ENCODE peak calls at places on chromosomes 16 and 17, in ten cellular contexts. U, N, I, C, S, J, P, X, M and G are unnamed samples.

GRCh38 chr16:57184890-57185445 is 871 bp downstream of the PSME3IP1 start:
- DNase-seq in M (no peak), I (no peak), U (no peak), X (no peak), J (no peak), N (peak), S (no peak), P (no peak), C (no peak), G (no peak)

GRCh38 chr17:38897176-38897575 is 27.3 kb downstream of the LASP1 start:
- DNase-seq in N (no peak), X (no peak), U (no peak), I (no peak), J (no peak), C (peak), M (no peak), S (no peak), P (no peak), G (no peak)

GRCh38 chr17:76579281-76579680 is 6.4 kb downstream of the ST6GALNAC2 start:
- DNase-seq in C (no peak), I (no peak), N (no peak), M (peak), X (no peak), S (no peak), P (no peak), U (no peak), J (no peak), G (no peak)

GRCh38 chr17:12530126-12530525 is 135.6 kb upstream of the MYOCD start:
- DNase-seq in I (no peak), C (no peak), M (no peak), U (no peak), P (no peak), S (no peak), N (no peak), J (no peak), X (no peak), G (no peak)

GRCh38 chr17:27543958-27544349 is 87.0 kb upstream of the LGALS9 start:
- DNase-seq in J (no peak), U (no peak), N (no peak), S (no peak), M (no peak), P (no peak), X (no peak), C (no peak), I (no peak), G (no peak)

GRCh38 chr16:83742076-83742475 is 65.7 kb upstream of the HSBP1 start:
- DNase-seq in J (no peak), I (no peak), P (no peak), X (no peak), N (no peak), S (no peak), C (no peak), M (no peak), U (no peak), G (no peak)

GRCh38 chr17:76074390-76075363 is at the start of gene GALR2:
- DNase-seq in P (no peak), U (peak), I (no peak), M (no peak), X (no peak), N (no peak), C (no peak), J (no peak), S (no peak), G (no peak)

GRCh38 chr17:78957076-78957475 is 22.6 kb downstream of the LGALS3BP start:
- DNase-seq in P (no peak), M (no peak), J (no peak), S (peak), C (no peak), I (peak), N (no peak), U (no peak), X (no peak), G (no peak)

GRCh38 chr17:76527430-76528111 is 9.9 kb downstream of the CYGB start:
- DNase-seq in I (peak), X (no peak), M (no peak), U (peak), N (peak), C (peak), J (peak), S (no peak), P (peak), G (peak)

GRCh38 chr16:12976936-12977335 is 75.5 kb downstream of the SHISA9 start:
- DNase-seq in P (no peak), J (no peak), U (no peak), N (no peak), X (no peak), M (no peak), S (no peak), C (no peak), I (no peak), G (no peak)

GRCh38 chr16:25135239-25135878 is 23.8 kb downstream of the LCMT1 start:
- DNase-seq in I (peak), U (no peak), J (no peak), S (peak), X (no peak), C (no peak), M (no peak), P (no peak), N (no peak), G (no peak)

GRCh38 chr17:30413109-30413508 is 34.4 kb downstream of the CPD start:
- DNase-seq in J (no peak), M (no peak), U (no peak), C (no peak), I (no peak), N (no peak), S (peak), X (no peak), P (no peak), G (no peak)

GRCh38 chr16:5428932-5429331 is 331.3 kb upstream of the EEF2KMT start:
- DNase-seq in C (no peak), U (peak), P (no peak), X (no peak), J (no peak), I (no peak), M (no peak), N (peak), S (no peak), G (no peak)

GRCh38 chr17:48153711-48154642 is 46.4 kb downstream of the SNX11 start:
- DNase-seq in M (peak), I (peak), C (no peak), P (no peak), N (peak), X (no peak), J (peak), U (no peak), S (no peak), G (no peak)

GRCh38 chr17:68302666-68303065 is 11.4 kb downstream of the ARSG start:
- DNase-seq in U (no peak), X (no peak), P (no peak), J (no peak), S (no peak), C (no peak), M (no peak), N (no peak), I (no peak), G (no peak)

GRCh38 chr17:83072600-83073358 is 6.6 kb upstream of the METRNL start:
- DNase-seq in J (no peak), X (no peak), U (no peak), N (no peak), P (no peak), C (no peak), S (no peak), M (no peak), I (no peak), G (no peak)

GRCh38 chr16:46908540-46909372 is 24.6 kb downstream of the GPT2 start:
- DNase-seq in N (peak), U (peak), X (no peak), I (peak), S (peak), P (peak), C (peak), J (peak), M (peak), G (peak)

GRCh38 chr17:32625971-32626370 is 139.2 kb downstream of the CDK5R1 start:
- DNase-seq in N (no peak), X (no peak), J (no peak), C (no peak), I (no peak), U (no peak), P (no peak), M (no peak), S (no peak), G (no peak)

GRCh38 chr16:55912022-55912421 is 36.8 kb upstream of the CES5A start:
- DNase-seq in X (no peak), N (no peak), P (no peak), S (no peak), I (no peak), M (no peak), C (no peak), U (no peak), J (no peak), G (no peak)

GRCh38 chr16:72101195-72101594 is 7.5 kb downstream of the DHX38 start:
- DNase-seq in I (no peak), J (no peak), S (no peak), C (no peak), N (no peak), M (no peak), X (no peak), P (no peak), U (no peak), G (no peak)

GRCh38 chr16:72098936-72099335 is 5.3 kb downstream of the DHX38 start:
- DNase-seq in U (no peak), C (no peak), J (no peak), M (no peak), I (no peak), S (no peak), P (no peak), N (peak), X (no peak), G (no peak)

GRCh38 chr16:72104905-72105304 is 11.3 kb downstream of the DHX38 start:
- DNase-seq in J (peak), S (no peak), C (no peak), M (no peak), X (no peak), N (no peak), U (no peak), I (no peak), P (no peak), G (no peak)

GRCh38 chr16:72094266-72094610 is 591 bp downstream of the DHX38 start:
- DNase-seq in P (no peak), J (no peak), C (no peak), U (no peak), X (no peak), M (no peak), N (no peak), I (peak), S (peak), G (no peak)

DNA sequence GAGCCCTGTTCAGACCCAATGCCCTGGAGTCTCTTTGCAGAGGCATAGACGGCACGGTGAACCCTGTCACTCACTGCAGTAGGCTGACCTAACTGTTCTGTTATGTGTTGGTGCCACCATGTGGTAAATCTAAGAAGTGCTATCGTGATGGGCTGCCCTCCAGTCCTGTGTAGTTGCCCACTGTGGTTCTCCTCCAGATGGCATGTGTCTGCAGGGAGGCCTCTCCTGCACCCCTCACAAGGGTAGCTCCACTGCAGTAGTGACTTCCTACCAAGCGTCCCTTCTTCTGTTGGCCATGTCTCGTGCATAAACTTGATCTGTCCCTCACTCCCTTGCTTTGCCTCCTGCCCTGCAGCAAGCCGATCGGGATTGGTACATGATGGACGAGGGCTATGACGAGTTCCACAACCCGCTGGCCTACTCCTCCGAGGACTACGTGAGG is 5.8 kb downstream of the DHX38 start:
- DNase-seq in I (peak), C (peak), M (peak), P (no peak), J (peak), U (peak), S (peak), N (peak), X (no peak), G (no peak)
- TF ChIP-seq CTCF in I (peak), C (peak), M (peak), P (no peak), J (peak), U (peak), S (peak), N (peak), X (peak), G (peak)

GRCh38 chr16:62190426-62190825 is 154.2 kb upstream of the CDH8 start:
- DNase-seq in N (peak), U (no peak), P (no peak), C (no peak), M (peak), J (no peak), I (no peak), X (no peak), S (no peak), G (no peak)
- TF ChIP-seq CTCF in N (peak), U (peak), P (no peak), C (peak), M (peak), J (peak), I (peak), X (no peak), S (peak), G (no peak)

DNA sequence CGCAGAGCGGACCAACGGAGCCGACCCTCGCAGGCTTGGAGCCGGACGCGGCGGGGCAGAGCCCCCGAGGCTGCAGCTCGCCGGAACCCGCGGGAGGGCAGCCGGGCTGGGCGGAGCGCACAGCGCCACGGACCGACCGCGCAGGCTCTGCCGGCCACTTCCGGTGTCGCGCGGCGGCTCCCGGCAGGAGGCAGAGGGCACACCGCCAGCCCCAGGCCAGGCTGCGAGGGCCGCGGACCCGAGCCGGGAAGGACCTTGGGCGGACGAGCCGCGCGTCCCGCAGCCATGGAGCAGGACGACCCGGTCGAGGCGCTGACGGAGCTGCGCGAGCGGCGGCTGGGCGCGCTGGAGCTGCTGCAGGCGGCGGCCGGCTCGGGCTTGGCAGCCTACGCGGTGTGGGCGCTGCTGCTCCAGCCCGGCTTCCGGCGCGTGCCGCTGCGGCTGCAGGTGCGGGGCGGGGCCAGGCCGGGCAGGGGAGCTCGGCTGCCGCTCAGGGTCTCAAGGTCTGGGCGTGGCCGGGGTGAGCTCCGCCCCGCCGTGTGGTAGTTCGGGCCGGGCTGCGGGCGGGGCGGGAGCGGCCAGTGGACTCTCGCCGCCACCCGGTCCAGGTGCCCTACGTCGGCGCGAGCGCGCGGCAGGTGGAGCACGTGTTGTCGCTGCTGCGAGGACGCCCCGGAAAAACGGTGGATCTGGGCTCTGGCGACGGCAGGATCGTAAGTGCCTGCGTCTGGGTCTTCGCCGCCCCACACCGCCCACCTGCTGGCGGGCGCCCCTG is at the start of gene ANTKMT:
- DNase-seq in M (peak), U (peak), N (peak), P (peak), I (peak), S (peak), X (no peak), C (peak), J (peak), G (peak)
- TF ChIP-seq CTCF in M (no peak), U (no peak), N (no peak), P (no peak), I (no peak), S (peak), X (no peak), C (no peak), J (no peak), G (no peak)

DNA sequence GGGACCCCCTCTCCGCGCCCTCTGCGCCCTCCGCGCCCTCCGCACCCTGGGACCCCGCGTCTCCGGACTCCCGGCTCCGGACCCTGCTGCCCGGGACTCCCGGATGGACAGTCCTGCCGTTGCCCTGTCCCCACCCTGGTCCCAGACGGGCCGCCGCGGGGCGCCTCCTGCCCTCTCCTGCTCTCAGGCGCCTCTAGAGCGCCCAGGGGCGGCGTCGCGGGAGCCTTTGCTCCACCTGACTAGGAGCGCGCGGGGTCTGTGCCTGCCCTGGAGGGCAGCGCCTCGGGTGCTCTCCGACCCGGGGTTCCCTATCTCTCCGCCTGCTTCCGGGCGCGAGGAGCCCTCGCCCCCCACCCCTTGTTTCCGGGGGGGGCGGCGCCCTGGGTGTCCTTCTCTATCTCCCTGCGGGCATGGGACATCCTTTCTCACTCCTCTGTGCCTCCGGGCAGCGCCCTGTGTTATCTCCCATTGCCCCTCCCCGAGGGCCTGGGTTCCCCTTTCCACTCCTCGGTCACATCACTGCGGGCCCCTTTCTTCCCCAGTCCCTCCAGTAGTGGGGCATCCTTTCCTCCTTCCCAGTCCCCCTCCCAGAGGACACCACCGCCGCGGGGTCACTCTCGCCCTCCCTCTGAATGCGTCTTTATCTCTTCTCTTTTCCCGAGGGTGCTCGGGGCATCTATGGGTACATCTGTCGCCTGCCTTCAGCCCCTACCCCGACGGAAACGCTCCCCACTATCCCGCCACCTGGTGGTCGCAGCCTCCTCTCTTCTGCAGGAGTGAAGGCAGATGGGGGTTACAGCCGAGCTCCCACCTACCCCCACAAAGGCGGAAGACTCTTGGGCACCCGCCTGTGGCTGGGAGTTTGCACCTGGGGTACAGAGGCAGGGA is 865 bp downstream of the PRKCB start:
- DNase-seq in C (no peak), I (no peak), M (peak), S (no peak), N (no peak), J (peak), U (peak), X (peak), P (peak), G (peak)
- TF ChIP-seq CTCF in C (no peak), I (no peak), M (peak), S (no peak), N (no peak), J (peak), U (peak), X (peak), P (peak), G (no peak)